ENCODE peak calls at places on chromosomes 7 and 10, in six cellular contexts. Z is psoas muscle, U is BJ, X is progenitor cell of endocrine pancreas, E is spleen, F is neural progenitor cell. T is an unnamed sample.

GRCh38 chr7:49776994-49777393 is 3.6 kb downstream of the VWC2 start:
- DNase-seq in Z (no peak), U (no peak), X (no peak), E (no peak), F (peak), T (no peak)

GRCh38 chr7:147400221-147400689 is 1190.3 kb upstream of the C7orf33 start:
- DNase-seq in Z (no peak), U (no peak), X (no peak), E (no peak), F (no peak), T (no peak)

GRCh38 chr10:126250045-126250444 is 138.2 kb downstream of the ADAM12 start:
- DNase-seq in Z (no peak), U (no peak), X (no peak), E (no peak), F (no peak), T (no peak)

GRCh38 chr7:134355925-134356324 is 39.2 kb upstream of the SLC35B4 start:
- DNase-seq in Z (no peak), U (no peak), X (no peak), E (no peak), F (no peak), T (peak)

GRCh38 chr10:63494951-63495350 is 26.2 kb upstream of the REEP3 start:
- DNase-seq in Z (no peak), U (no peak), X (no peak), E (no peak), F (peak), T (no peak)

GRCh38 chr10:132306951-132307751 is 599 bp downstream of the STK32C start:
- DNase-seq in Z (peak), U (no peak), X (peak), E (peak), F (peak), T (peak)

GRCh38 chr7:92827464-92827863 is 8.9 kb downstream of the CDK6 start:
- DNase-seq in Z (no peak), U (no peak), X (no peak), E (no peak), F (no peak), T (no peak)

GRCh38 chr7:100679927-100680588 is 6.5 kb downstream of the GNB2 start:
- DNase-seq in Z (peak), U (no peak), X (no peak), E (no peak), F (no peak), T (no peak)

GRCh38 chr10:75774780-75775490 is 343.5 kb downstream of the LRMDA start:
- DNase-seq in Z (no peak), U (no peak), X (no peak), E (no peak), F (no peak), T (no peak)

GRCh38 chr7:100540073-100540723 is 1.2 kb downstream of the AGFG2 start:
- DNase-seq in Z (no peak), U (no peak), X (no peak), E (no peak), F (no peak), T (peak)

GRCh38 chr7:131653418-131654248 is 97.2 kb upstream of the PODXL start:
- DNase-seq in Z (peak), U (no peak), X (no peak), E (no peak), F (no peak), T (no peak)

GRCh38 chr7:91050677-91051076 is 213.6 kb upstream of the FZD1 start:
- DNase-seq in Z (no peak), U (no peak), X (no peak), E (no peak), F (no peak), T (no peak)

GRCh38 chr7:95608344-95609173 is 12.2 kb upstream of the PDK4 start:
- DNase-seq in Z (peak), U (peak), X (peak), E (peak), F (peak), T (peak)

GRCh38 chr10:55410415-55410885 is 609.4 kb upstream of the PCDH15 start:
- DNase-seq in Z (peak), U (no peak), X (no peak), E (no peak), F (peak), T (peak)

GRCh38 chr7:21200513-21200912 is 227.4 kb upstream of the SP4 start:
- DNase-seq in Z (no peak), U (no peak), X (no peak), E (no peak), F (no peak), T (no peak)

GRCh38 chr7:140022582-140023211 is 40.1 kb downstream of the PARP12 start:
- DNase-seq in Z (no peak), U (no peak), X (no peak), E (no peak), F (no peak), T (no peak)

GRCh38 chr10:4315529-4315928 is 510.5 kb upstream of the AKR1E2 start:
- DNase-seq in Z (no peak), U (no peak), X (no peak), E (no peak), F (no peak), T (no peak)

GRCh38 chr10:7551289-7551688 is 115.5 kb downstream of the ITIH5 start:
- DNase-seq in Z (no peak), U (no peak), X (no peak), E (no peak), F (no peak), T (no peak)

GRCh38 chr7:101507791-101508252 is 121.3 kb downstream of the MYL10 start:
- DNase-seq in Z (no peak), U (no peak), X (peak), E (no peak), F (peak), T (peak)

GRCh38 chr10:114605155-114605797 is 52.8 kb downstream of the ABLIM1 start:
- DNase-seq in Z (no peak), U (no peak), X (no peak), E (no peak), F (no peak), T (no peak)

GRCh38 chr10:113169853-113170455 is 219.9 kb downstream of the TCF7L2 start:
- DNase-seq in Z (no peak), U (no peak), X (no peak), E (no peak), F (no peak), T (no peak)

GRCh38 chr7:98879198-98879988 is 1.1 kb downstream of the TRRAP start:
- DNase-seq in Z (no peak), U (no peak), X (no peak), E (peak), F (peak), T (peak)
- TF ChIP-seq CTCF in Z (no peak), U (peak), X (peak), E (no peak), F (peak), T (no peak)

DNA sequence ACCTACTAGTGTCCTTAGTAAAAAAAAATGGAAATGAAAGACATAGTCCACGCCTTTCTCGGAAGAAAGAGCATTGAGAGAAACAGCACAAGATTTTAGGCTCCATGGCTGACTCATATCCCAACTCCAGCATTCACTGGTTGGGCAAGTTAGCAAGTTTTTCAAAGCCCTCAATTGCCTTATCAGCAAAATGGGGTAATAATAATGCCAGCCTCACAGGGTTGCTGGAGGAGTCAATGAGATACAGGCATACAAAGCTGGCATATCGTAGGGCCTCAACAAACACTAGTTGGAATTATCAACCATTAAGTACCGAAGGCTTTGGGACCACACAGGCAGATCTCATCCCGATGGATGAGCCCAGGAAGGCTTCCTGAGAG is 4.0 kb downstream of the HSPA12A start:
- DNase-seq in Z (no peak), U (no peak), X (no peak), E (no peak), F (no peak), T (no peak)
- TF ChIP-seq CTCF in Z (no peak), U (no peak), X (no peak), E (no peak), F (no peak), T (no peak)

GRCh38 chr7:156155988-156156733 is 343.9 kb upstream of the SHH start:
- DNase-seq in Z (no peak), U (no peak), X (no peak), E (no peak), F (peak), T (no peak)

GRCh38 chr7:156158213-156158612 is 345.9 kb upstream of the SHH start:
- DNase-seq in Z (no peak), U (no peak), X (no peak), E (no peak), F (no peak), T (no peak)

GRCh38 chr7:156158693-156159092 is 346.4 kb upstream of the SHH start:
- DNase-seq in Z (no peak), U (no peak), X (no peak), E (no peak), F (no peak), T (no peak)

GRCh38 chr7:156157409-156158012 is 345.2 kb upstream of the SHH start:
- DNase-seq in Z (no peak), U (no peak), X (no peak), E (no peak), F (no peak), T (no peak)

DNA sequence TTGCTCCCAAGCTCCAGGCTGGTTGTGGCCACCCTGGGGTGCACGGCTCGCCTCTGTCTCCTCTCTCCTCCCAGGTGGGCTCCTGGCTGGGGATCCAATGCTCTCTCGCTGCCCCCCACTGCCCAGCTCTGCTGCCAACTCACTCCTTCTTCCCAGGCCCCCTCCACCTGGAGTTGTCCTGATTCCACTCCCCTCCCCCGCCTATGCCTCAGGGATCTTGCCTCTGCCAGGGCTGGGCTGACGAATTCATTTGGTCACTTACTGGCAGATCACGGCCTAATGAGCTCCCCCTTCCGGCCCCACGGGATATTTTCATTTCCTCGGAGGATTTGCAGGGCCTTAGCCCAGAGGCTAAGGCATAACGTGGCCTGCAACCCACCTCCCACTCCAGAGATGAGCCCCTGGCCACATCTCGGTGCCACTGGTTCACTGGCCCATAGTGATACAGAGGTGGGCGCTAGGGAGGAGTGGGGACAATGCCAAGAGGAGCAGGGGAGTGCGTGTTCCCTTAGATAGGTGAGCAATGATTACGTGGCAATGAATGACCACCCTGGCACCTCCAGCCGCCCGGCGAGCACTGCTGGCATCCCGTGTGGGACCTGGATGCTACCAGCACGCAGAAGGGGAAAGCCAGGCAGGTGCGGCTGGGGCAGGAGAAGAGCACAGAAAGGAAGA is 344.6 kb upstream of the SHH start:
- DNase-seq in Z (no peak), U (no peak), X (peak), E (no peak), F (peak), T (peak)
- TF ChIP-seq CTCF in Z (no peak), U (no peak), X (peak), E (no peak), F (peak), T (peak)

GRCh38 chr10:22244001-22244400 is 26.2 kb upstream of the EBLN1 start:
- DNase-seq in Z (no peak), U (no peak), X (no peak), E (no peak), F (no peak), T (peak)
- TF ChIP-seq CTCF in Z (no peak), U (no peak), X (no peak), E (no peak), F (peak), T (no peak)

GRCh38 chr10:72354356-72355213 is at the start of gene DNAJB12:
- DNase-seq in Z (peak), U (peak), X (peak), E (peak), F (peak), T (peak)
- TF ChIP-seq CTCF in Z (peak), U (no peak), X (no peak), E (no peak), F (peak), T (no peak)

GRCh38 chr10:71761105-71761511 is 12.2 kb downstream of the VSIR start:
- DNase-seq in Z (no peak), U (no peak), X (no peak), E (no peak), F (no peak), T (no peak)

GRCh38 chr10:71765176-71765906 is 8.0 kb downstream of the VSIR start:
- DNase-seq in Z (peak), U (no peak), X (no peak), E (peak), F (no peak), T (no peak)

GRCh38 chr10:71762324-71762723 is 11.0 kb downstream of the VSIR start:
- DNase-seq in Z (no peak), U (no peak), X (no peak), E (no peak), F (no peak), T (no peak)

GRCh38 chr10:71763352-71764127 is 9.8 kb downstream of the VSIR start:
- DNase-seq in Z (no peak), U (no peak), X (no peak), E (peak), F (no peak), T (no peak)

DNA sequence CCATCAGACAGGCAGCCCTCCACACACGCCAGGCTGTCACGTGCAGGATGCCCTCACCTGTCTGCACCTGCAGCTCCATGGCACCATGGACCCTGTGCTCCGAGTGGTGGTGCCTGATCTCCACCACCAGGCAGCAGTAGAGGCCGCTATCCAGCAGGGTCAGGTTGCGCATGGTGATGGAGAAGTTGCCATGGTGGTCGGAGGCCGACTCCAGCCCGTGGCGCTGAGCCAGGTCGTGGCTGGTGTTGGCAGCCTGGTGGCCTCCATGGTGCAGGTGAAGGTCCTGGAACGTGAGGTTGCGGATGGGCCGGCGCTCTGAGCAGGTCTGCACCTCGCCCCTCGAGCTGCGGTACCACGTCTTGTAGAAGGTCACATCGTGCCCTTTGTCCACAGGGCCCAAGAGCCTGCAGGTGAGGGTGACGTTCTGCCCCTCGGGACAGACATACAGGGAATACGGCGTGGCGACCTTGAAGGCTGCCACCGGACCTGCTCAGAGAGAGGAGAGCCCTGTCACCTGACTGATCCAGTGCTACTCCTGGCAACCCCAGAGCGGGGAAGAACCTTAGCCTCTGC is 11.7 kb downstream of the VSIR start:
- DNase-seq in Z (no peak), U (no peak), X (no peak), E (no peak), F (no peak), T (no peak)
- TF ChIP-seq CTCF in Z (no peak), U (no peak), X (peak), E (no peak), F (peak), T (no peak)

GRCh38 chr10:102602272-102603045 is 41.8 kb upstream of the TRIM8 start:
- DNase-seq in Z (peak), U (no peak), X (no peak), E (no peak), F (no peak), T (no peak)

GRCh38 chr10:102605712-102606111 is 38.6 kb upstream of the TRIM8 start:
- DNase-seq in Z (no peak), U (no peak), X (no peak), E (no peak), F (no peak), T (peak)

GRCh38 chr10:102601639-102602038 is 42.6 kb upstream of the TRIM8 start:
- DNase-seq in Z (no peak), U (no peak), X (no peak), E (no peak), F (no peak), T (no peak)

GRCh38 chr10:102603946-102604345 is 40.3 kb upstream of the TRIM8 start:
- DNase-seq in Z (no peak), U (no peak), X (no peak), E (no peak), F (no peak), T (no peak)

DNA sequence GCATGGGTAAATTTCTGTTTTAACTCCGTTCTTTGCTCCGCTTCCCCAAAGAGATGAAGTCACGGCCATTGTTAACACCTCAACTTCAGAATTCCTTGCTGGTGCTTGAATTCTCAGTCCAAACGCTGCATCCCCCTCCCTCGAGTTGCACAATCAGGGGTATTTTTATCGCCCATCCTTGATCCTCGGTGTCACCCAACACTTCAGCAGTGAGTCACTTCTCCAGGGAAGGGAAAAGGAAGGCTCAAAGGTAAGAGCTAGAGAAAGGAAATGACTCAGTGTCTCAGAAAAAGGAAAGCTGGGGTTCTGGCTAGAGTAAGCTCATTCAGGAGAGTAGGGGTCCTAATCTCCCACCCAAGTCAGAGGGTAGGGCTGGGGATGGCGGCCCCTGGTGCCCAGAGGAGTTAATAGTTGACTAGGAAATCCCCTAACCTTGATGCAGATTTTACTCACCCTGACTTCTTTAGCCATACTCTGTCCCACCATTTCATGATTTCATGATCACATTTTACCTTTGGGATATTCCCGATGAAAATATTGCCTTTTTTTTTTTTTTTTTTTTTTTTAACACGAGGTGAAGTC is 39.8 kb upstream of the TRIM8 start:
- DNase-seq in Z (no peak), U (no peak), X (no peak), E (no peak), F (no peak), T (peak)
- TF ChIP-seq CTCF in Z (no peak), U (no peak), X (no peak), E (no peak), F (no peak), T (no peak)

T was measured in Calu3.